ENCODE peak calls at places on chromosomes 12 and 14, in nine cellular contexts. One of them, this sample, is unnamed.
A peak's percentile ranks its signal among the peaks of the same experiment; 100 is the strongest.

GRCh38 chr12:122072031-122072970 is 6.3 kb upstream of the MLXIP start:
- DNase-seq in Karpas-422: no peak
- DNase-seq in AG10803: peak; percentile 96
- DNase-seq in GM13976: no peak
- DNase-seq in A172: peak; percentile 87
- DNase-seq in CD4-positive, alpha-beta T cell: no peak
- DNase-seq in coronary artery: no peak
- DNase-seq in activated naive CD8-positive, alpha-beta T cell treated with anti-CD3 and anti-CD28 coated beads, Interleukin-2, amount 50 U/mL, for 24 hours: no peak
- DNase-seq in Kasumi-1: no peak
- DNase-seq in this sample: peak; percentile 96

GRCh38 chr12:6554168-6554989 is 1.5 kb downstream of the IFFO1 start:
- DNase-seq in Karpas-422: peak; percentile 94
- DNase-seq in activated naive CD8-positive, alpha-beta T cell treated with anti-CD3 and anti-CD28 coated beads, Interleukin-2, amount 50 U/mL, for 24 hours: peak; percentile 82
- DNase-seq in Kasumi-1: peak; percentile 47
- DNase-seq in AG10803: peak; percentile 64
- DNase-seq in CD4-positive, alpha-beta T cell: peak; percentile 54
- DNase-seq in GM13976: peak; percentile 89
- DNase-seq in coronary artery: no peak
- DNase-seq in A172: peak; percentile 78
- DNase-seq in this sample: peak; percentile 87

GRCh38 chr12:122880155-122880605 is 15.7 kb downstream of the VPS37B start:
- DNase-seq in AG10803: no peak
- DNase-seq in A172: no peak
- DNase-seq in Kasumi-1: no peak
- DNase-seq in CD4-positive, alpha-beta T cell: no peak
- DNase-seq in Karpas-422: no peak
- DNase-seq in activated naive CD8-positive, alpha-beta T cell treated with anti-CD3 and anti-CD28 coated beads, Interleukin-2, amount 50 U/mL, for 24 hours: no peak
- DNase-seq in GM13976: no peak
- DNase-seq in coronary artery: no peak
- DNase-seq in this sample: peak; percentile 68

GRCh38 chr12:75705749-75706719 is 194.6 kb upstream of the KRR1 start:
- DNase-seq in GM13976: no peak
- DNase-seq in activated naive CD8-positive, alpha-beta T cell treated with anti-CD3 and anti-CD28 coated beads, Interleukin-2, amount 50 U/mL, for 24 hours: no peak
- DNase-seq in coronary artery: no peak
- DNase-seq in CD4-positive, alpha-beta T cell: no peak
- DNase-seq in Kasumi-1: no peak
- DNase-seq in AG10803: peak; percentile 88
- DNase-seq in A172: peak; percentile 82
- DNase-seq in Karpas-422: no peak
- DNase-seq in this sample: peak; percentile 97

GRCh38 chr14:54362759-54363437 is 33.9 kb upstream of the CDKN3 start:
- DNase-seq in CD4-positive, alpha-beta T cell: no peak
- DNase-seq in activated naive CD8-positive, alpha-beta T cell treated with anti-CD3 and anti-CD28 coated beads, Interleukin-2, amount 50 U/mL, for 24 hours: no peak
- DNase-seq in A172: no peak
- DNase-seq in GM13976: no peak
- DNase-seq in AG10803: no peak
- DNase-seq in Karpas-422: no peak
- DNase-seq in Kasumi-1: no peak
- DNase-seq in coronary artery: no peak
- DNase-seq in this sample: no peak

GRCh38 chr12:59596232-59597143 is 659 bp downstream of the SLC16A7 start:
- DNase-seq in Karpas-422: peak; percentile 93
- DNase-seq in Kasumi-1: peak; percentile 73
- DNase-seq in GM13976: peak; percentile 59
- DNase-seq in CD4-positive, alpha-beta T cell: peak; percentile 72
- DNase-seq in A172: peak; percentile 41
- DNase-seq in coronary artery: peak; percentile 94
- DNase-seq in AG10803: peak; percentile 87
- DNase-seq in activated naive CD8-positive, alpha-beta T cell treated with anti-CD3 and anti-CD28 coated beads, Interleukin-2, amount 50 U/mL, for 24 hours: peak; percentile 78
- DNase-seq in this sample: peak; percentile 27

GRCh38 chr14:74932401-74932901 is 9.4 kb upstream of the RPS6KL1 start:
- DNase-seq in Kasumi-1: peak; percentile 89
- DNase-seq in Karpas-422: peak; percentile 75
- DNase-seq in AG10803: no peak
- DNase-seq in coronary artery: no peak
- DNase-seq in CD4-positive, alpha-beta T cell: no peak
- DNase-seq in activated naive CD8-positive, alpha-beta T cell treated with anti-CD3 and anti-CD28 coated beads, Interleukin-2, amount 50 U/mL, for 24 hours: no peak
- DNase-seq in A172: no peak
- DNase-seq in GM13976: no peak
- DNase-seq in this sample: no peak

GRCh38 chr14:39229222-39229543 is 4.5 kb upstream of the MIA2 start:
- DNase-seq in Kasumi-1: peak; percentile 42
- DNase-seq in coronary artery: no peak
- DNase-seq in activated naive CD8-positive, alpha-beta T cell treated with anti-CD3 and anti-CD28 coated beads, Interleukin-2, amount 50 U/mL, for 24 hours: peak; percentile 44
- DNase-seq in A172: no peak
- DNase-seq in GM13976: no peak
- DNase-seq in CD4-positive, alpha-beta T cell: peak; percentile 18
- DNase-seq in AG10803: peak; percentile 17
- DNase-seq in Karpas-422: no peak
- DNase-seq in this sample: no peak

GRCh38 chr14:59362533-59362932 is 102.6 kb downstream of the GPR135 start:
- DNase-seq in CD4-positive, alpha-beta T cell: no peak
- DNase-seq in GM13976: no peak
- DNase-seq in Karpas-422: no peak
- DNase-seq in activated naive CD8-positive, alpha-beta T cell treated with anti-CD3 and anti-CD28 coated beads, Interleukin-2, amount 50 U/mL, for 24 hours: no peak
- DNase-seq in Kasumi-1: no peak
- DNase-seq in A172: no peak
- DNase-seq in coronary artery: no peak
- DNase-seq in AG10803: no peak
- DNase-seq in this sample: no peak

GRCh38 chr12:26239508-26240328 is 44.3 kb downstream of the SSPN start:
- DNase-seq in activated naive CD8-positive, alpha-beta T cell treated with anti-CD3 and anti-CD28 coated beads, Interleukin-2, amount 50 U/mL, for 24 hours: no peak
- DNase-seq in coronary artery: peak; percentile 84
- DNase-seq in AG10803: peak; percentile 99
- DNase-seq in GM13976: no peak
- DNase-seq in Karpas-422: no peak
- DNase-seq in A172: peak; percentile 93
- DNase-seq in CD4-positive, alpha-beta T cell: no peak
- DNase-seq in Kasumi-1: peak; percentile 21
- DNase-seq in this sample: peak; percentile 66

GRCh38 chr12:11794311-11794710 is 144.8 kb downstream of the ETV6 start:
- DNase-seq in GM13976: no peak
- DNase-seq in Karpas-422: no peak
- DNase-seq in coronary artery: no peak
- DNase-seq in CD4-positive, alpha-beta T cell: no peak
- DNase-seq in AG10803: no peak
- DNase-seq in A172: no peak
- DNase-seq in activated naive CD8-positive, alpha-beta T cell treated with anti-CD3 and anti-CD28 coated beads, Interleukin-2, amount 50 U/mL, for 24 hours: no peak
- DNase-seq in Kasumi-1: peak; percentile 3
- DNase-seq in this sample: no peak

GRCh38 chr12:104877107-104877705 is 80.9 kb downstream of the SLC41A2 start:
- DNase-seq in coronary artery: no peak
- DNase-seq in Karpas-422: peak; percentile 50
- DNase-seq in Kasumi-1: peak; percentile 74
- DNase-seq in activated naive CD8-positive, alpha-beta T cell treated with anti-CD3 and anti-CD28 coated beads, Interleukin-2, amount 50 U/mL, for 24 hours: peak; percentile 26
- DNase-seq in CD4-positive, alpha-beta T cell: peak; percentile 24
- DNase-seq in A172: no peak
- DNase-seq in GM13976: peak; percentile 42
- DNase-seq in AG10803: peak; percentile 49
- DNase-seq in this sample: peak; percentile 14

GRCh38 chr12:52390739-52391617 is 5.5 kb upstream of the KRT84 start:
- DNase-seq in activated naive CD8-positive, alpha-beta T cell treated with anti-CD3 and anti-CD28 coated beads, Interleukin-2, amount 50 U/mL, for 24 hours: no peak
- DNase-seq in CD4-positive, alpha-beta T cell: no peak
- DNase-seq in coronary artery: no peak
- DNase-seq in GM13976: no peak
- DNase-seq in Karpas-422: peak; percentile 70
- DNase-seq in AG10803: peak; percentile 25
- DNase-seq in A172: peak; percentile 46
- DNase-seq in Kasumi-1: no peak
- DNase-seq in this sample: no peak

GRCh38 chr12:91307957-91308705 is 125.5 kb upstream of the DCN start:
- DNase-seq in Karpas-422: peak; percentile 91
- DNase-seq in GM13976: no peak
- DNase-seq in AG10803: no peak
- DNase-seq in CD4-positive, alpha-beta T cell: no peak
- DNase-seq in Kasumi-1: peak; percentile 10
- DNase-seq in activated naive CD8-positive, alpha-beta T cell treated with anti-CD3 and anti-CD28 coated beads, Interleukin-2, amount 50 U/mL, for 24 hours: no peak
- DNase-seq in coronary artery: no peak
- DNase-seq in A172: no peak
- DNase-seq in this sample: no peak

GRCh38 chr14:92564361-92565039 is 50.9 kb downstream of the RIN3 start:
- DNase-seq in AG10803: no peak
- DNase-seq in activated naive CD8-positive, alpha-beta T cell treated with anti-CD3 and anti-CD28 coated beads, Interleukin-2, amount 50 U/mL, for 24 hours: no peak
- DNase-seq in A172: no peak
- DNase-seq in Karpas-422: no peak
- DNase-seq in CD4-positive, alpha-beta T cell: no peak
- DNase-seq in GM13976: no peak
- DNase-seq in coronary artery: no peak
- DNase-seq in Kasumi-1: peak; percentile 59
- DNase-seq in this sample: no peak

GRCh38 chr12:43044241-43044640 is 454.7 kb upstream of the PRICKLE1 start:
- DNase-seq in coronary artery: no peak
- DNase-seq in A172: no peak
- DNase-seq in activated naive CD8-positive, alpha-beta T cell treated with anti-CD3 and anti-CD28 coated beads, Interleukin-2, amount 50 U/mL, for 24 hours: no peak
- DNase-seq in Karpas-422: no peak
- DNase-seq in GM13976: no peak
- DNase-seq in AG10803: peak; percentile 16
- DNase-seq in CD4-positive, alpha-beta T cell: no peak
- DNase-seq in Kasumi-1: no peak
- DNase-seq in this sample: no peak

GRCh38 chr14:91402278-91403068 is 15.1 kb downstream of the CCDC88C start:
- DNase-seq in CD4-positive, alpha-beta T cell: no peak
- DNase-seq in GM13976: no peak
- DNase-seq in AG10803: no peak
- DNase-seq in Karpas-422: no peak
- DNase-seq in Kasumi-1: peak; percentile 11
- DNase-seq in A172: no peak
- DNase-seq in coronary artery: no peak
- DNase-seq in activated naive CD8-positive, alpha-beta T cell treated with anti-CD3 and anti-CD28 coated beads, Interleukin-2, amount 50 U/mL, for 24 hours: no peak
- DNase-seq in this sample: no peak

GRCh38 chr14:95287176-95287754 is 32.4 kb downstream of the CLMN start:
- DNase-seq in Kasumi-1: no peak
- DNase-seq in activated naive CD8-positive, alpha-beta T cell treated with anti-CD3 and anti-CD28 coated beads, Interleukin-2, amount 50 U/mL, for 24 hours: no peak
- DNase-seq in CD4-positive, alpha-beta T cell: no peak
- DNase-seq in AG10803: no peak
- DNase-seq in GM13976: no peak
- DNase-seq in A172: no peak
- DNase-seq in Karpas-422: peak; percentile 62
- DNase-seq in coronary artery: peak; percentile 49
- DNase-seq in this sample: no peak

GRCh38 chr12:51972424-51972812 is 20.9 kb downstream of the ACVR1B start:
- DNase-seq in coronary artery: peak; percentile 9
- DNase-seq in Kasumi-1: no peak
- DNase-seq in Karpas-422: no peak
- DNase-seq in CD4-positive, alpha-beta T cell: no peak
- DNase-seq in AG10803: no peak
- DNase-seq in activated naive CD8-positive, alpha-beta T cell treated with anti-CD3 and anti-CD28 coated beads, Interleukin-2, amount 50 U/mL, for 24 hours: no peak
- DNase-seq in A172: no peak
- DNase-seq in GM13976: no peak
- DNase-seq in this sample: no peak

GRCh38 chr14:92684801-92685560 is 63.4 kb downstream of the LGMN start:
- DNase-seq in AG10803: no peak
- DNase-seq in Karpas-422: no peak
- DNase-seq in activated naive CD8-positive, alpha-beta T cell treated with anti-CD3 and anti-CD28 coated beads, Interleukin-2, amount 50 U/mL, for 24 hours: no peak
- DNase-seq in CD4-positive, alpha-beta T cell: no peak
- DNase-seq in GM13976: no peak
- DNase-seq in Kasumi-1: no peak
- DNase-seq in coronary artery: no peak
- DNase-seq in A172: no peak
- DNase-seq in this sample: peak; percentile 25

GRCh38 chr12:49491823-49492222 is 47.0 kb upstream of the KCNH3 start:
- DNase-seq in A172: no peak
- DNase-seq in GM13976: no peak
- DNase-seq in activated naive CD8-positive, alpha-beta T cell treated with anti-CD3 and anti-CD28 coated beads, Interleukin-2, amount 50 U/mL, for 24 hours: no peak
- DNase-seq in Kasumi-1: no peak
- DNase-seq in AG10803: peak; percentile 6
- DNase-seq in coronary artery: no peak
- DNase-seq in CD4-positive, alpha-beta T cell: no peak
- DNase-seq in Karpas-422: no peak
- DNase-seq in this sample: no peak

GRCh38 chr12:120748242-120748641 is 22.6 kb downstream of the ACADS start:
- DNase-seq in Karpas-422: no peak
- DNase-seq in Kasumi-1: no peak
- DNase-seq in GM13976: no peak
- DNase-seq in coronary artery: no peak
- DNase-seq in AG10803: no peak
- DNase-seq in A172: no peak
- DNase-seq in CD4-positive, alpha-beta T cell: no peak
- DNase-seq in activated naive CD8-positive, alpha-beta T cell treated with anti-CD3 and anti-CD28 coated beads, Interleukin-2, amount 50 U/mL, for 24 hours: no peak
- DNase-seq in this sample: no peak

GRCh38 chr14:94098359-94098758 is 12.2 kb upstream of the IFI27 start:
- DNase-seq in A172: no peak
- DNase-seq in GM13976: no peak
- DNase-seq in Karpas-422: no peak
- DNase-seq in AG10803: peak; percentile 88
- DNase-seq in Kasumi-1: no peak
- DNase-seq in activated naive CD8-positive, alpha-beta T cell treated with anti-CD3 and anti-CD28 coated beads, Interleukin-2, amount 50 U/mL, for 24 hours: no peak
- DNase-seq in CD4-positive, alpha-beta T cell: no peak
- DNase-seq in coronary artery: no peak
- DNase-seq in this sample: no peak

GRCh38 chr12:47387991-47388390 is 308.2 kb upstream of the AMIGO2 start:
- DNase-seq in coronary artery: no peak
- DNase-seq in A172: no peak
- DNase-seq in CD4-positive, alpha-beta T cell: no peak
- DNase-seq in AG10803: peak; percentile 89
- DNase-seq in Karpas-422: no peak
- DNase-seq in Kasumi-1: no peak
- DNase-seq in GM13976: no peak
- DNase-seq in activated naive CD8-positive, alpha-beta T cell treated with anti-CD3 and anti-CD28 coated beads, Interleukin-2, amount 50 U/mL, for 24 hours: no peak
- DNase-seq in this sample: no peak

GRCh38 chr14:50832935-50833607 is 2.1 kb upstream of the NIN start:
- DNase-seq in coronary artery: no peak
- DNase-seq in GM13976: no peak
- DNase-seq in A172: no peak
- DNase-seq in CD4-positive, alpha-beta T cell: no peak
- DNase-seq in Karpas-422: no peak
- DNase-seq in AG10803: no peak
- DNase-seq in Kasumi-1: no peak
- DNase-seq in activated naive CD8-positive, alpha-beta T cell treated with anti-CD3 and anti-CD28 coated beads, Interleukin-2, amount 50 U/mL, for 24 hours: no peak
- DNase-seq in this sample: no peak

GRCh38 chr12:116066381-116067230 is 210.9 kb downstream of the MED13L start:
- DNase-seq in A172: peak; percentile 52
- DNase-seq in Karpas-422: peak; percentile 81
- DNase-seq in AG10803: peak; percentile 35
- DNase-seq in GM13976: no peak
- DNase-seq in Kasumi-1: peak; percentile 74
- DNase-seq in coronary artery: no peak
- DNase-seq in CD4-positive, alpha-beta T cell: peak; percentile 46
- DNase-seq in activated naive CD8-positive, alpha-beta T cell treated with anti-CD3 and anti-CD28 coated beads, Interleukin-2, amount 50 U/mL, for 24 hours: peak; percentile 58
- DNase-seq in this sample: peak; percentile 62

This sample was measured in SJCRH30.